ENCODE peak calls at places on chromosomes 16 and 17, in ten cellular contexts. One of them, this sample, is unnamed.

GRCh38 chr17:7263071-7263800 is 958 bp upstream of the CLDN7 start:
- DNase-seq in fibroblast of mammary gland: no peak
- DNase-seq in EL: no peak
- DNase-seq in CD4-positive, alpha-beta T cell: no peak
- DNase-seq in dorsolateral prefrontal cortex: no peak
- DNase-seq in cardiac muscle cell: peak
- DNase-seq in central memory CD4-positive, alpha-beta T cell: no peak
- DNase-seq in lower leg skin: no peak
- DNase-seq in activated CD4-positive, alpha-beta memory T cell treated with anti-CD3 and anti-CD28 coated beads, Interleukin-2, amount 10 ng/mL, durations not matched to agents 7 days and 5 days: no peak
- DNase-seq in caudate nucleus: no peak
- DNase-seq in this sample: no peak

GRCh38 chr16:85262558-85263196 is 150.4 kb upstream of the CIBAR2 start:
- DNase-seq in fibroblast of mammary gland: no peak
- DNase-seq in EL: no peak
- DNase-seq in CD4-positive, alpha-beta T cell: no peak
- DNase-seq in dorsolateral prefrontal cortex: no peak
- DNase-seq in cardiac muscle cell: no peak
- DNase-seq in central memory CD4-positive, alpha-beta T cell: no peak
- DNase-seq in lower leg skin: no peak
- DNase-seq in activated CD4-positive, alpha-beta memory T cell treated with anti-CD3 and anti-CD28 coated beads, Interleukin-2, amount 10 ng/mL, durations not matched to agents 7 days and 5 days: no peak
- DNase-seq in caudate nucleus: peak
- DNase-seq in this sample: no peak

GRCh38 chr17:18990331-18990730 is 14.2 kb downstream of the FAM83G start:
- DNase-seq in fibroblast of mammary gland: no peak
- DNase-seq in EL: no peak
- DNase-seq in CD4-positive, alpha-beta T cell: no peak
- DNase-seq in dorsolateral prefrontal cortex: no peak
- DNase-seq in cardiac muscle cell: no peak
- DNase-seq in central memory CD4-positive, alpha-beta T cell: no peak
- DNase-seq in lower leg skin: no peak
- DNase-seq in activated CD4-positive, alpha-beta memory T cell treated with anti-CD3 and anti-CD28 coated beads, Interleukin-2, amount 10 ng/mL, durations not matched to agents 7 days and 5 days: no peak
- DNase-seq in caudate nucleus: no peak
- DNase-seq in this sample: no peak

GRCh38 chr16:85029413-85029794 is 1.8 kb downstream of the KIAA0513 start:
- DNase-seq in fibroblast of mammary gland: peak
- DNase-seq in EL: peak
- DNase-seq in CD4-positive, alpha-beta T cell: no peak
- DNase-seq in dorsolateral prefrontal cortex: no peak
- DNase-seq in cardiac muscle cell: peak
- DNase-seq in central memory CD4-positive, alpha-beta T cell: peak
- DNase-seq in lower leg skin: no peak
- DNase-seq in activated CD4-positive, alpha-beta memory T cell treated with anti-CD3 and anti-CD28 coated beads, Interleukin-2, amount 10 ng/mL, durations not matched to agents 7 days and 5 days: peak
- DNase-seq in caudate nucleus: no peak
- DNase-seq in this sample: no peak

GRCh38 chr17:78621720-78622490 is 44.7 kb upstream of the DNAH17 start:
- DNase-seq in fibroblast of mammary gland: no peak
- DNase-seq in EL: no peak
- DNase-seq in CD4-positive, alpha-beta T cell: no peak
- DNase-seq in dorsolateral prefrontal cortex: no peak
- DNase-seq in cardiac muscle cell: no peak
- DNase-seq in central memory CD4-positive, alpha-beta T cell: no peak
- DNase-seq in lower leg skin: no peak
- DNase-seq in activated CD4-positive, alpha-beta memory T cell treated with anti-CD3 and anti-CD28 coated beads, Interleukin-2, amount 10 ng/mL, durations not matched to agents 7 days and 5 days: no peak
- DNase-seq in caudate nucleus: no peak
- DNase-seq in this sample: no peak

GRCh38 chr16:11692651-11693050 is 24.4 kb downstream of the SNN start:
- DNase-seq in fibroblast of mammary gland: no peak
- DNase-seq in EL: no peak
- DNase-seq in CD4-positive, alpha-beta T cell: no peak
- DNase-seq in dorsolateral prefrontal cortex: no peak
- DNase-seq in cardiac muscle cell: no peak
- DNase-seq in central memory CD4-positive, alpha-beta T cell: no peak
- DNase-seq in lower leg skin: peak
- DNase-seq in activated CD4-positive, alpha-beta memory T cell treated with anti-CD3 and anti-CD28 coated beads, Interleukin-2, amount 10 ng/mL, durations not matched to agents 7 days and 5 days: no peak
- DNase-seq in caudate nucleus: no peak
- DNase-seq in this sample: no peak

GRCh38 chr16:85573696-85574641 is 39.2 kb upstream of the GSE1 start:
- DNase-seq in fibroblast of mammary gland: peak
- DNase-seq in EL: peak
- DNase-seq in CD4-positive, alpha-beta T cell: no peak
- DNase-seq in dorsolateral prefrontal cortex: peak
- DNase-seq in cardiac muscle cell: peak
- DNase-seq in central memory CD4-positive, alpha-beta T cell: no peak
- DNase-seq in lower leg skin: no peak
- DNase-seq in activated CD4-positive, alpha-beta memory T cell treated with anti-CD3 and anti-CD28 coated beads, Interleukin-2, amount 10 ng/mL, durations not matched to agents 7 days and 5 days: no peak
- DNase-seq in caudate nucleus: peak
- DNase-seq in this sample: no peak

GRCh38 chr16:80666378-80667257 is 125.8 kb downstream of the DYNLRB2 start:
- DNase-seq in fibroblast of mammary gland: no peak
- DNase-seq in EL: no peak
- DNase-seq in CD4-positive, alpha-beta T cell: no peak
- DNase-seq in dorsolateral prefrontal cortex: no peak
- DNase-seq in cardiac muscle cell: no peak
- DNase-seq in central memory CD4-positive, alpha-beta T cell: no peak
- DNase-seq in lower leg skin: no peak
- DNase-seq in activated CD4-positive, alpha-beta memory T cell treated with anti-CD3 and anti-CD28 coated beads, Interleukin-2, amount 10 ng/mL, durations not matched to agents 7 days and 5 days: no peak
- DNase-seq in caudate nucleus: no peak
- DNase-seq in this sample: no peak

GRCh38 chr17:47240375-47240764 is 13.3 kb upstream of the ITGB3 start:
- DNase-seq in fibroblast of mammary gland: no peak
- DNase-seq in EL: no peak
- DNase-seq in CD4-positive, alpha-beta T cell: no peak
- DNase-seq in dorsolateral prefrontal cortex: no peak
- DNase-seq in cardiac muscle cell: no peak
- DNase-seq in central memory CD4-positive, alpha-beta T cell: no peak
- DNase-seq in lower leg skin: no peak
- DNase-seq in activated CD4-positive, alpha-beta memory T cell treated with anti-CD3 and anti-CD28 coated beads, Interleukin-2, amount 10 ng/mL, durations not matched to agents 7 days and 5 days: no peak
- DNase-seq in caudate nucleus: no peak
- DNase-seq in this sample: no peak

GRCh38 chr17:74923538-74924249 is 379 bp upstream of the OTOP2 start:
- DNase-seq in fibroblast of mammary gland: peak
- DNase-seq in EL: peak
- DNase-seq in CD4-positive, alpha-beta T cell: peak
- DNase-seq in dorsolateral prefrontal cortex: peak
- DNase-seq in cardiac muscle cell: peak
- DNase-seq in central memory CD4-positive, alpha-beta T cell: peak
- DNase-seq in lower leg skin: peak
- DNase-seq in activated CD4-positive, alpha-beta memory T cell treated with anti-CD3 and anti-CD28 coated beads, Interleukin-2, amount 10 ng/mL, durations not matched to agents 7 days and 5 days: peak
- DNase-seq in caudate nucleus: peak
- DNase-seq in this sample: no peak

GRCh38 chr16:11632455-11632921 is 35.8 kb upstream of the SNN start:
- DNase-seq in fibroblast of mammary gland: peak
- DNase-seq in EL: peak
- DNase-seq in CD4-positive, alpha-beta T cell: no peak
- DNase-seq in dorsolateral prefrontal cortex: no peak
- DNase-seq in cardiac muscle cell: peak
- DNase-seq in central memory CD4-positive, alpha-beta T cell: no peak
- DNase-seq in lower leg skin: peak
- DNase-seq in activated CD4-positive, alpha-beta memory T cell treated with anti-CD3 and anti-CD28 coated beads, Interleukin-2, amount 10 ng/mL, durations not matched to agents 7 days and 5 days: no peak
- DNase-seq in caudate nucleus: no peak
- DNase-seq in this sample: peak

GRCh38 chr17:78532922-78533640 is 44.1 kb downstream of the DNAH17 start:
- DNase-seq in fibroblast of mammary gland: peak
- DNase-seq in EL: peak
- DNase-seq in CD4-positive, alpha-beta T cell: no peak
- DNase-seq in dorsolateral prefrontal cortex: no peak
- DNase-seq in cardiac muscle cell: peak
- DNase-seq in central memory CD4-positive, alpha-beta T cell: peak
- DNase-seq in lower leg skin: no peak
- DNase-seq in activated CD4-positive, alpha-beta memory T cell treated with anti-CD3 and anti-CD28 coated beads, Interleukin-2, amount 10 ng/mL, durations not matched to agents 7 days and 5 days: peak
- DNase-seq in caudate nucleus: no peak
- DNase-seq in this sample: peak

GRCh38 chr17:55295411-55296170 is 30.8 kb downstream of the HLF start:
- DNase-seq in fibroblast of mammary gland: peak
- DNase-seq in EL: peak
- DNase-seq in CD4-positive, alpha-beta T cell: peak
- DNase-seq in dorsolateral prefrontal cortex: no peak
- DNase-seq in cardiac muscle cell: peak
- DNase-seq in central memory CD4-positive, alpha-beta T cell: peak
- DNase-seq in lower leg skin: no peak
- DNase-seq in activated CD4-positive, alpha-beta memory T cell treated with anti-CD3 and anti-CD28 coated beads, Interleukin-2, amount 10 ng/mL, durations not matched to agents 7 days and 5 days: peak
- DNase-seq in caudate nucleus: peak
- DNase-seq in this sample: peak

GRCh38 chr17:45043268-45043681 is 8.2 kb downstream of the DCAKD start:
- DNase-seq in fibroblast of mammary gland: no peak
- DNase-seq in EL: no peak
- DNase-seq in CD4-positive, alpha-beta T cell: no peak
- DNase-seq in dorsolateral prefrontal cortex: no peak
- DNase-seq in cardiac muscle cell: no peak
- DNase-seq in central memory CD4-positive, alpha-beta T cell: no peak
- DNase-seq in lower leg skin: no peak
- DNase-seq in activated CD4-positive, alpha-beta memory T cell treated with anti-CD3 and anti-CD28 coated beads, Interleukin-2, amount 10 ng/mL, durations not matched to agents 7 days and 5 days: no peak
- DNase-seq in caudate nucleus: no peak
- DNase-seq in this sample: no peak

GRCh38 chr17:927611-928461 is 51.7 kb downstream of the NXN start:
- DNase-seq in fibroblast of mammary gland: peak
- DNase-seq in EL: peak
- DNase-seq in CD4-positive, alpha-beta T cell: no peak
- DNase-seq in dorsolateral prefrontal cortex: no peak
- DNase-seq in cardiac muscle cell: peak
- DNase-seq in central memory CD4-positive, alpha-beta T cell: no peak
- DNase-seq in lower leg skin: no peak
- DNase-seq in activated CD4-positive, alpha-beta memory T cell treated with anti-CD3 and anti-CD28 coated beads, Interleukin-2, amount 10 ng/mL, durations not matched to agents 7 days and 5 days: no peak
- DNase-seq in caudate nucleus: no peak
- DNase-seq in this sample: peak

GRCh38 chr17:55601874-55602364 is 90.7 kb upstream of the SMIM36 start:
- DNase-seq in fibroblast of mammary gland: peak
- DNase-seq in EL: peak
- DNase-seq in CD4-positive, alpha-beta T cell: no peak
- DNase-seq in dorsolateral prefrontal cortex: no peak
- DNase-seq in cardiac muscle cell: peak
- DNase-seq in central memory CD4-positive, alpha-beta T cell: peak
- DNase-seq in lower leg skin: no peak
- DNase-seq in activated CD4-positive, alpha-beta memory T cell treated with anti-CD3 and anti-CD28 coated beads, Interleukin-2, amount 10 ng/mL, durations not matched to agents 7 days and 5 days: no peak
- DNase-seq in caudate nucleus: no peak
- DNase-seq in this sample: no peak

GRCh38 chr16:89602273-89602951 is 11.0 kb upstream of the DPEP1 start:
- DNase-seq in fibroblast of mammary gland: peak
- DNase-seq in EL: peak
- DNase-seq in CD4-positive, alpha-beta T cell: peak
- DNase-seq in dorsolateral prefrontal cortex: peak
- DNase-seq in cardiac muscle cell: peak
- DNase-seq in central memory CD4-positive, alpha-beta T cell: peak
- DNase-seq in lower leg skin: no peak
- DNase-seq in activated CD4-positive, alpha-beta memory T cell treated with anti-CD3 and anti-CD28 coated beads, Interleukin-2, amount 10 ng/mL, durations not matched to agents 7 days and 5 days: peak
- DNase-seq in caudate nucleus: peak
- DNase-seq in this sample: peak

GRCh38 chr17:43611230-43611969 is 50.3 kb downstream of the MEOX1 start:
- DNase-seq in fibroblast of mammary gland: no peak
- DNase-seq in EL: no peak
- DNase-seq in CD4-positive, alpha-beta T cell: no peak
- DNase-seq in dorsolateral prefrontal cortex: no peak
- DNase-seq in cardiac muscle cell: no peak
- DNase-seq in central memory CD4-positive, alpha-beta T cell: no peak
- DNase-seq in lower leg skin: no peak
- DNase-seq in activated CD4-positive, alpha-beta memory T cell treated with anti-CD3 and anti-CD28 coated beads, Interleukin-2, amount 10 ng/mL, durations not matched to agents 7 days and 5 days: no peak
- DNase-seq in caudate nucleus: no peak
- DNase-seq in this sample: no peak

GRCh38 chr16:35748621-35749252 is 2289.3 kb downstream of the TP53TG3F start:
- DNase-seq in fibroblast of mammary gland: no peak
- DNase-seq in EL: no peak
- DNase-seq in CD4-positive, alpha-beta T cell: no peak
- DNase-seq in dorsolateral prefrontal cortex: no peak
- DNase-seq in cardiac muscle cell: no peak
- DNase-seq in central memory CD4-positive, alpha-beta T cell: no peak
- DNase-seq in lower leg skin: peak
- DNase-seq in activated CD4-positive, alpha-beta memory T cell treated with anti-CD3 and anti-CD28 coated beads, Interleukin-2, amount 10 ng/mL, durations not matched to agents 7 days and 5 days: no peak
- DNase-seq in caudate nucleus: no peak
- DNase-seq in this sample: no peak

GRCh38 chr17:40819528-40820125 is 2.8 kb downstream of the KRT10 start:
- DNase-seq in fibroblast of mammary gland: peak
- DNase-seq in EL: no peak
- DNase-seq in CD4-positive, alpha-beta T cell: no peak
- DNase-seq in dorsolateral prefrontal cortex: no peak
- DNase-seq in cardiac muscle cell: peak
- DNase-seq in central memory CD4-positive, alpha-beta T cell: no peak
- DNase-seq in lower leg skin: no peak
- DNase-seq in activated CD4-positive, alpha-beta memory T cell treated with anti-CD3 and anti-CD28 coated beads, Interleukin-2, amount 10 ng/mL, durations not matched to agents 7 days and 5 days: no peak
- DNase-seq in caudate nucleus: no peak
- DNase-seq in this sample: no peak

This sample was measured in RCC 7860.